ENCODE peak calls at places on chromosomes 4 and X, in six cellular contexts. One of them, this sample, is unnamed.
A peak's percentile ranks its signal among the peaks of the same experiment; 100 is the strongest.

GRCh38 chr4:73250642-73251041 is 8.0 kb downstream of the ANKRD17 start:
- DNase-seq in endodermal cell: no peak
- DNase-seq in Right ventricle myocardium superior: no peak
- DNase-seq in ureter: no peak
- DNase-seq in heart right ventricle: no peak
- DNase-seq in HepG2: no peak
- DNase-seq in this sample: no peak

GRCh38 chrX:130714665-130715064 is 188.3 kb downstream of the ENOX2 start:
- DNase-seq in endodermal cell: no peak
- DNase-seq in heart right ventricle: no peak
- DNase-seq in Right ventricle myocardium superior: no peak
- DNase-seq in HepG2: no peak
- DNase-seq in ureter: no peak
- DNase-seq in this sample: no peak

GRCh38 chrX:1941291-1941690 is 326.4 kb downstream of the ASMT start:
- DNase-seq in Right ventricle myocardium superior: no peak
- DNase-seq in heart right ventricle: no peak
- DNase-seq in HepG2: no peak
- DNase-seq in ureter: no peak
- DNase-seq in endodermal cell: peak; percentile 66
- DNase-seq in this sample: no peak

GRCh38 chr4:89303177-89303576 is 4.4 kb downstream of the GPRIN3 start:
- DNase-seq in heart right ventricle: peak; percentile 65
- DNase-seq in Right ventricle myocardium superior: no peak
- DNase-seq in ureter: no peak
- DNase-seq in HepG2: no peak
- DNase-seq in endodermal cell: no peak
- DNase-seq in this sample: peak; percentile 41

GRCh38 chr4:56764206-56764605 is 57.3 kb downstream of the SPINK2 start:
- DNase-seq in HepG2: no peak
- DNase-seq in endodermal cell: no peak
- DNase-seq in ureter: no peak
- DNase-seq in Right ventricle myocardium superior: no peak
- DNase-seq in heart right ventricle: no peak
- DNase-seq in this sample: no peak

GRCh38 chr4:6971536-6972374 is 62.1 kb downstream of the TBC1D14 start:
- DNase-seq in HepG2: no peak
- DNase-seq in Right ventricle myocardium superior: peak; percentile 64
- DNase-seq in heart right ventricle: no peak
- DNase-seq in endodermal cell: no peak
- DNase-seq in ureter: no peak
- DNase-seq in this sample: no peak

GRCh38 chrX:19544693-19545305 is 29.5 kb upstream of the MAP3K15 start:
- DNase-seq in HepG2: peak; percentile 34
- DNase-seq in Right ventricle myocardium superior: no peak
- DNase-seq in heart right ventricle: peak; percentile 22
- DNase-seq in endodermal cell: peak; percentile 73
- DNase-seq in ureter: no peak
- DNase-seq in this sample: peak; percentile 66

GRCh38 chrX:37653397-37654085 is 32.0 kb upstream of the XK start:
- DNase-seq in HepG2: no peak
- DNase-seq in Right ventricle myocardium superior: no peak
- DNase-seq in endodermal cell: no peak
- DNase-seq in heart right ventricle: no peak
- DNase-seq in ureter: no peak
- DNase-seq in this sample: no peak

GRCh38 chr4:73668806-73669205 is 48.6 kb upstream of the RASSF6 start:
- DNase-seq in HepG2: no peak
- DNase-seq in heart right ventricle: no peak
- DNase-seq in Right ventricle myocardium superior: no peak
- DNase-seq in endodermal cell: no peak
- DNase-seq in ureter: no peak
- DNase-seq in this sample: no peak

GRCh38 chr4:118836763-118837507 is 1.0 kb upstream of the SEC24D start:
- DNase-seq in endodermal cell: no peak
- DNase-seq in ureter: no peak
- DNase-seq in Right ventricle myocardium superior: no peak
- DNase-seq in heart right ventricle: no peak
- DNase-seq in HepG2: no peak
- DNase-seq in this sample: no peak

GRCh38 chrX:24167719-24168472 is 18.4 kb downstream of the ZFX start:
- DNase-seq in ureter: no peak
- DNase-seq in endodermal cell: no peak
- DNase-seq in Right ventricle myocardium superior: no peak
- DNase-seq in heart right ventricle: no peak
- DNase-seq in HepG2: no peak
- DNase-seq in this sample: no peak

GRCh38 chr4:138972956-138973819 is 42.4 kb upstream of the NOCT start:
- DNase-seq in heart right ventricle: no peak
- DNase-seq in Right ventricle myocardium superior: no peak
- DNase-seq in ureter: no peak
- DNase-seq in HepG2: no peak
- DNase-seq in endodermal cell: peak; percentile 83
- DNase-seq in this sample: no peak

GRCh38 chrX:112827292-112827903 is 13.2 kb downstream of the AMOT start:
- DNase-seq in Right ventricle myocardium superior: no peak
- DNase-seq in endodermal cell: no peak
- DNase-seq in ureter: no peak
- DNase-seq in HepG2: no peak
- DNase-seq in heart right ventricle: no peak
- DNase-seq in this sample: no peak

GRCh38 chrX:31331045-31331444 is 259.2 kb upstream of the FTHL17 start:
- DNase-seq in ureter: no peak
- DNase-seq in HepG2: no peak
- DNase-seq in endodermal cell: no peak
- DNase-seq in heart right ventricle: no peak
- DNase-seq in Right ventricle myocardium superior: no peak
- DNase-seq in this sample: no peak

GRCh38 chr4:15332377-15332776 is 95.5 kb upstream of the C1QTNF7 start:
- DNase-seq in heart right ventricle: no peak
- DNase-seq in HepG2: no peak
- DNase-seq in endodermal cell: no peak
- DNase-seq in ureter: no peak
- DNase-seq in Right ventricle myocardium superior: no peak
- DNase-seq in this sample: no peak

GRCh38 chr4:128718793-128719192 is 90.7 kb upstream of the JADE1 start:
- DNase-seq in endodermal cell: no peak
- DNase-seq in HepG2: no peak
- DNase-seq in Right ventricle myocardium superior: no peak
- DNase-seq in ureter: no peak
- DNase-seq in heart right ventricle: no peak
- DNase-seq in this sample: no peak